ENCODE peak calls at places on chromosomes 6 and 20, in six cellular contexts. A, P, N, V, K and E are unnamed samples.

GRCh38 chr6:20688710-20689500 is 154.6 kb downstream of the CDKAL1 start:
- DNase-seq in A (peak; percentile 74), P (no peak), N (peak; percentile 81), V (no peak), K (no peak), E (peak; percentile 37)

GRCh38 chr20:41014557-41015088 is 14.0 kb upstream of the TOP1 start:
- DNase-seq in A (no peak), P (no peak), N (no peak), V (no peak), K (no peak), E (no peak)

GRCh38 chr6:107264357-107264831 is 149.1 kb upstream of the BEND3 start:
- DNase-seq in A (peak; percentile 88), P (no peak), N (peak; percentile 73), V (no peak), K (no peak), E (peak; percentile 13)

GRCh38 chr20:23644159-23644558 is 6.4 kb upstream of the CST3 start:
- DNase-seq in A (no peak), P (no peak), N (no peak), V (no peak), K (no peak), E (no peak)

GRCh38 chr6:160088069-160088773 is 33.4 kb upstream of the SLC22A1 start:
- DNase-seq in A (peak; percentile 95), P (peak; percentile 64), N (peak; percentile 43), V (peak; percentile 55), K (no peak), E (peak; percentile 56)

GRCh38 chr6:35728663-35729348 is 8.0 kb upstream of the ARMC12 start:
- DNase-seq in A (no peak), P (peak; percentile 79), N (peak; percentile 66), V (no peak), K (no peak), E (peak; percentile 25)

GRCh38 chr20:23614163-23614562 is 8.4 kb upstream of the CST9 start:
- DNase-seq in A (no peak), P (no peak), N (no peak), V (no peak), K (no peak), E (no peak)

GRCh38 chr20:59120491-59120890 is 43.1 kb upstream of the ZNF831 start:
- DNase-seq in A (no peak), P (no peak), N (no peak), V (no peak), K (no peak), E (no peak)

GRCh38 chr6:139407718-139408222 is 33.3 kb upstream of the CITED2 start:
- DNase-seq in A (peak; percentile 97), P (no peak), N (peak; percentile 98), V (no peak), K (peak; percentile 71), E (no peak)

GRCh38 chr20:51236396-51236795 is 213.5 kb upstream of the KCNG1 start:
- DNase-seq in A (no peak), P (no peak), N (no peak), V (no peak), K (no peak), E (no peak)

GRCh38 chr20:1569417-1569861 is 11.9 kb upstream of the SIRPD start:
- DNase-seq in A (peak; percentile 69), P (no peak), N (peak; percentile 96), V (no peak), K (no peak), E (peak; percentile 48)

GRCh38 chr20:47735412-47736400 is 49.6 kb downstream of the SULF2 start:
- DNase-seq in A (no peak), P (peak; percentile 36), N (no peak), V (no peak), K (no peak), E (no peak)

GRCh38 chr6:142441716-142442115 is 139.9 kb downstream of the ADGRG6 start:
- DNase-seq in A (no peak), P (no peak), N (no peak), V (no peak), K (no peak), E (no peak)

GRCh38 chr20:61301995-61302525 is 50.0 kb downstream of the CDH4 start:
- DNase-seq in A (no peak), P (no peak), N (no peak), V (no peak), K (no peak), E (no peak)

GRCh38 chr6:83092756-83093399 is 25.4 kb downstream of the DOP1A start:
- DNase-seq in A (peak; percentile 57), P (no peak), N (peak; percentile 42), V (no peak), K (no peak), E (no peak)

GRCh38 chr6:32666420-32667300 is at the start of gene HLA-DQB1:
- DNase-seq in A (peak; percentile 38), P (no peak), N (peak; percentile 83), V (peak; percentile 22), K (no peak), E (peak; percentile 85)

GRCh38 chr6:18269253-18269652 is 4.9 kb upstream of the DEK start:
- DNase-seq in A (peak; percentile 57), P (no peak), N (peak; percentile 53), V (no peak), K (no peak), E (no peak)

GRCh38 chr6:113011389-113011788 is 664.3 kb downstream of the RFPL4B start:
- DNase-seq in A (no peak), P (no peak), N (no peak), V (no peak), K (no peak), E (no peak)

GRCh38 chr20:62030357-62030756 is 35.3 kb downstream of the TAF4 start:
- DNase-seq in A (no peak), P (no peak), N (no peak), V (no peak), K (no peak), E (no peak)

GRCh38 chr20:47664068-47664437 is 121.2 kb downstream of the SULF2 start:
- DNase-seq in A (no peak), P (no peak), N (no peak), V (no peak), K (no peak), E (no peak)

GRCh38 chr20:32727663-32728062 is 15.6 kb downstream of the COMMD7 start:
- DNase-seq in A (peak; percentile 92), P (peak; percentile 38), N (peak; percentile 54), V (no peak), K (no peak), E (no peak)

GRCh38 chr20:60038400-60038799 is 80.2 kb downstream of the CDH26 start:
- DNase-seq in A (no peak), P (no peak), N (no peak), V (no peak), K (no peak), E (no peak)

GRCh38 chr20:50245561-50246366 is 55.1 kb downstream of the CEBPB start:
- DNase-seq in A (peak; percentile 69), P (no peak), N (peak; percentile 58), V (no peak), K (no peak), E (peak; percentile 63)

GRCh38 chr6:137303436-137303835 is 84.3 kb upstream of the IFNGR1 start:
- DNase-seq in A (no peak), P (no peak), N (no peak), V (no peak), K (no peak), E (no peak)

GRCh38 chr6:126628125-126628524 is 288.2 kb downstream of the CENPW start:
- DNase-seq in A (no peak), P (no peak), N (no peak), V (no peak), K (no peak), E (no peak)
- TF ChIP-seq CTCF in A (no peak), P (no peak), N (peak; percentile 8), V (peak; percentile 39), K (peak; percentile 14), E (no peak)

GRCh38 chr6:15391500-15391899 is 145.6 kb downstream of the JARID2 start:
- DNase-seq in A (no peak), P (no peak), N (no peak), V (no peak), K (no peak), E (no peak)

GRCh38 chr6:15389079-15389758 is 143.3 kb downstream of the JARID2 start:
- DNase-seq in A (peak; percentile 47), P (no peak), N (no peak), V (no peak), K (no peak), E (no peak)

GRCh38 chr6:15387118-15387517 is 141.2 kb downstream of the JARID2 start:
- DNase-seq in A (peak; percentile 57), P (no peak), N (no peak), V (no peak), K (no peak), E (no peak)

GRCh38 chr6:15392182-15392581 is 146.3 kb downstream of the JARID2 start:
- DNase-seq in A (no peak), P (no peak), N (no peak), V (no peak), K (no peak), E (no peak)

DNA sequence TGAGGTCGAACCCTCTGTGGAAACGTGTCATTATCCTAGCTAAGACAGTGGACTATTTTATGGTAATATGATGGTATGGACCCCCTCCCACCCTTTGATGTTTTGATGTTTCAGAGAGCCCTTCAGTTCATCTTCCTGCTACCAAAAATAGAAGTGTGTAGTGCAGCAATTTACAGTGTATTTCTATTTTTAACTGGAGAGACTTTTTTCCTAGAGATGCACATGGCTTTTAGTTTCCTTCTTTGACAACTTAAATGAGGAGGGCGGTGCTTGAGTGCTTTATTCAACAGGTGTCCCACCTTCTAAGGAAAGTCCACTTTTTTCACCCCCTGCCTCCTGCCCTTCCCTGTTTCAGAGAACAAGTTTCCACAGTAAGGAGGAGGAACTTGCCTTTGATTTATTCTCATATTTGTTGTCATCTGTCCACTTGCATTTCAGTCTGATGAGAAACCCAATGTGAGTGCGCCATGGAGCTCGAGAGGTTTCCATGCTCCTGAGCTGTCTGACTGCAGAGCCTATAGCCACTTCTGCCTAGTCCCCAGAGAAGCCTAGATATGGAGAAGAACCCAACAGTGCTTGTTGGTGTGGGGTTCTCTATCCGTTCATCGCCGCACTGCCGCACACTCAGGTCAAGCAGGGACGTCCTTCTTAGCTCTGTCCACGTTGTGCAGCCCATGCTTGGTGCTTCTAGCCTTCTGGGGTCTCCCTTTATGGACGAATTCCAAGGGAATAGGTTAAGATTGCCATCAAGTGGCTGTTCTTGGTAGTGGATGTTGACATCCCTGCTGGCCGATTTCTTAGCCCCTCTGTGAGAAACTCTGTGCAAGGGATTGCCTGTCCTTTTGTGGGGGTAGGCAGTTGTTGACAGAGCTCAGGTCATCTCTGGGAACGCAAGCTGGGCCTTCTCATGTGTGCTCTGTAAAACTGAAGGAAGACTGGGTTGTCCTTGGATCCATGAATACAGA is 144.2 kb downstream of the JARID2 start:
- DNase-seq in A (peak; percentile 59), P (no peak), N (no peak), V (peak; percentile 65), K (peak; percentile 17), E (peak; percentile 15)
- TF ChIP-seq CTCF in A (peak; percentile 70), P (peak; percentile 58), N (peak; percentile 47), V (peak; percentile 64), K (peak; percentile 78), E (peak; percentile 50)

DNA sequence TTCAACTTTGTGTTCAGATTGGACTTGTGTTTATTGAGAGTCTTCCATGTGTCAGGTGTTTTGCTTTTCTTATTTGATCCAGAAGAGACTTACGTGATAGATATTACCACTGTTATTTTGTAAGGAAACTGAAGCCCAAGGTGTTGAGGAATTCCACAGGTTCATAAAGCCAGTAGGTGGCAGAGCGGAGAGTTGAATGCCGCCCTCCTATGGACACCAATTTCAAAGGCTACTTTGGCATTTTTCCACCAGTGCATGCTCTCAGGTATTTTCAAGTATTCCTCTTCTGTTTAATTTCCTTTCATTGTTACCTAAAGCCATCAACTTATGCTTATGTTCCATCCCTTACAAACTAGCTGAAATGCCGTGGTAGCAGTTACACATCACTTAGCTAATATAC is 14.0 kb upstream of the COL10A1 start:
- DNase-seq in A (no peak), P (no peak), N (peak; percentile 11), V (no peak), K (no peak), E (peak; percentile 22)
- TF ChIP-seq CTCF in A (no peak), P (no peak), N (peak; percentile 20), V (no peak), K (peak; percentile 67), E (no peak)

GRCh38 chr20:44734938-44735337 is 10.7 kb upstream of the KCNK15 start:
- DNase-seq in A (peak; percentile 50), P (no peak), N (peak; percentile 68), V (peak; percentile 32), K (no peak), E (peak; percentile 55)
- TF ChIP-seq CTCF in A (no peak), P (no peak), N (peak; percentile 40), V (peak; percentile 16), K (peak; percentile 41), E (peak; percentile 41)